ENCODE peak calls at places on chromosome 10, in four cellular contexts. One of them, this sample, is unnamed.

GRCh38 chr10:113222207-113222606 is 272.2 kb downstream of the TCF7L2 start:
- DNase-seq in Calu3: no peak
- DNase-seq in endothelial cell: no peak
- DNase-seq in GM23338: peak
- DNase-seq in this sample: peak

GRCh38 chr10:125158528-125159485 is 1.6 kb downstream of the CTBP2 start:
- DNase-seq in GM23338: no peak
- DNase-seq in Calu3: no peak
- DNase-seq in endothelial cell: no peak
- DNase-seq in this sample: no peak

GRCh38 chr10:32793033-32793432 is 165.0 kb downstream of the ITGB1 start:
- DNase-seq in endothelial cell: no peak
- DNase-seq in GM23338: no peak
- DNase-seq in Calu3: no peak
- DNase-seq in this sample: no peak

GRCh38 chr10:86160890-86161585 is 205.6 kb downstream of the GRID1 start:
- DNase-seq in Calu3: no peak
- DNase-seq in GM23338: no peak
- DNase-seq in endothelial cell: no peak
- DNase-seq in this sample: no peak

GRCh38 chr10:5654218-5654755 is 12.1 kb downstream of the ASB13 start:
- DNase-seq in GM23338: no peak
- DNase-seq in Calu3: no peak
- DNase-seq in endothelial cell: no peak
- DNase-seq in this sample: no peak

GRCh38 chr10:22252801-22253577 is 35.2 kb upstream of the EBLN1 start:
- DNase-seq in endothelial cell: peak
- DNase-seq in GM23338: peak
- DNase-seq in Calu3: peak
- DNase-seq in this sample: peak

GRCh38 chr10:95237376-95238170 is 43.5 kb downstream of the ACSM6 start:
- DNase-seq in GM23338: no peak
- DNase-seq in endothelial cell: no peak
- DNase-seq in Calu3: no peak
- DNase-seq in this sample: no peak

GRCh38 chr10:76649723-76650127 is 987.9 kb downstream of the KCNMA1 start:
- DNase-seq in endothelial cell: no peak
- DNase-seq in Calu3: no peak
- DNase-seq in GM23338: no peak
- DNase-seq in this sample: no peak

GRCh38 chr10:98295401-98295811 is 27.4 kb upstream of the LOXL4 start:
- DNase-seq in endothelial cell: no peak
- DNase-seq in GM23338: no peak
- DNase-seq in Calu3: no peak
- DNase-seq in this sample: no peak

GRCh38 chr10:7998831-7999230 is 55.7 kb upstream of the GATA3 start:
- DNase-seq in endothelial cell: no peak
- DNase-seq in GM23338: no peak
- DNase-seq in Calu3: no peak
- DNase-seq in this sample: no peak

GRCh38 chr10:67779455-67780205 is 58.4 kb downstream of the DNAJC12 start:
- DNase-seq in GM23338: peak
- DNase-seq in Calu3: peak
- DNase-seq in endothelial cell: peak
- DNase-seq in this sample: peak

GRCh38 chr10:80459047-80459865 is 5.1 kb downstream of the TSPAN14 start:
- DNase-seq in GM23338: peak
- DNase-seq in endothelial cell: no peak
- DNase-seq in Calu3: peak
- DNase-seq in this sample: no peak

GRCh38 chr10:120789804-120790203 is 61.4 kb upstream of the WDR11 start:
- DNase-seq in Calu3: no peak
- DNase-seq in GM23338: no peak
- DNase-seq in endothelial cell: no peak
- DNase-seq in this sample: no peak

GRCh38 chr10:86536294-86536861 is 14.8 kb upstream of the WAPL start:
- DNase-seq in GM23338: peak
- DNase-seq in endothelial cell: no peak
- DNase-seq in Calu3: no peak
- DNase-seq in this sample: peak